ENCODE peak calls at places on chromosomes 12 and 14, in four cellular contexts. L is GM12878, O is K562, C is HepG2. T is an unnamed sample.

GRCh38 chr12:30862486-30862885 is 64.1 kb upstream of the TSPAN11 start:
- DNase-seq in L (no peak), C (no peak), O (no peak), T (no peak)

GRCh38 chr14:102875652-102876051 is 46.8 kb upstream of the AMN start:
- DNase-seq in L (no peak), O (no peak), C (no peak), T (no peak)

GRCh38 chr12:121404734-121405133 is 4.8 kb downstream of the RNF34 start:
- DNase-seq in O (no peak), C (peak), L (no peak), T (no peak)

GRCh38 chr12:6614513-6615177 is 7.5 kb upstream of the CHD4 start:
- DNase-seq in C (no peak), O (no peak), L (no peak), T (no peak)

GRCh38 chr14:73753043-73753886 is 39.1 kb upstream of the PNMA1 start:
- DNase-seq in C (peak), O (peak), L (no peak), T (no peak)

GRCh38 chr14:104363891-104364760 is 215.4 kb upstream of the C14orf180 start:
- DNase-seq in O (no peak), C (no peak), L (no peak), T (no peak)

GRCh38 chr12:111438501-111438900 is 32.8 kb downstream of the SH2B3 start:
- DNase-seq in L (no peak), C (no peak), O (no peak), T (no peak)

GRCh38 chr12:66623455-66623854 is 55.4 kb downstream of the GRIP1 start:
- DNase-seq in C (no peak), L (no peak), O (no peak), T (no peak)

GRCh38 chr12:115660211-115660805 is 617.2 kb downstream of the MED13L start:
- DNase-seq in O (no peak), C (no peak), L (no peak), T (no peak)

GRCh38 chr12:28507055-28507454 is 316.8 kb downstream of the CCDC91 start:
- DNase-seq in C (no peak), O (no peak), L (no peak), T (no peak)

GRCh38 chr12:3604750-3605638 is 114.0 kb downstream of the PRMT8 start:
- DNase-seq in C (no peak), L (no peak), O (no peak), T (peak)

GRCh38 chr14:20429801-20430669 is 5.9 kb downstream of the KLHL33 start:
- DNase-seq in O (peak), L (no peak), C (peak), T (no peak)

GRCh38 chr12:4120316-4120920 is 153.1 kb upstream of the CCND2 start:
- DNase-seq in O (no peak), C (no peak), L (no peak), T (no peak)

DNA sequence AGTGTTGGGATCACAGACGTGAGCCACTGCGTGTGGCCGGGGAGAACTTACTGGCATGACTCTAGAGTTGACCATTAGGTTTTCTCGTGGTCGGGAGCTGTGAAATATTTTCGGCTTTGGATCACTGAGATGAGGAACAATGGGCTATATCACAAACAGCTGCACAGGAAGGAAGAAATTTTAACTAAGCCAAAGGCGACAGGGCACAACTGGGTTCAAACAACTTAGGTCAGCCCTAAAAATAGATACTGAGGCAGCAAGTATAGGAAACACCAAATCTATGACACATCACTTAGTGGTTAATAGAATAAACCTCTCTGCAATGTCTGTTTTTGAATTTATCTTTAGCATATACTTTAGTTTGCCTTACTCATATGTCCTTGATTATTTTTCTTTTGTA is 162.9 kb downstream of the LRIG3 start:
- DNase-seq in C (no peak), L (no peak), O (no peak), T (no peak)
- TF ChIP-seq CBFB in C (no peak), L (no peak), O (no peak), T (no peak)

GRCh38 chr14:91694643-91695042 is 37.2 kb downstream of the CATSPERB start:
- DNase-seq in O (no peak), C (no peak), L (no peak), T (no peak)
- TF ChIP-seq CBFB in O (no peak), C (no peak), L (no peak), T (no peak)

DNA sequence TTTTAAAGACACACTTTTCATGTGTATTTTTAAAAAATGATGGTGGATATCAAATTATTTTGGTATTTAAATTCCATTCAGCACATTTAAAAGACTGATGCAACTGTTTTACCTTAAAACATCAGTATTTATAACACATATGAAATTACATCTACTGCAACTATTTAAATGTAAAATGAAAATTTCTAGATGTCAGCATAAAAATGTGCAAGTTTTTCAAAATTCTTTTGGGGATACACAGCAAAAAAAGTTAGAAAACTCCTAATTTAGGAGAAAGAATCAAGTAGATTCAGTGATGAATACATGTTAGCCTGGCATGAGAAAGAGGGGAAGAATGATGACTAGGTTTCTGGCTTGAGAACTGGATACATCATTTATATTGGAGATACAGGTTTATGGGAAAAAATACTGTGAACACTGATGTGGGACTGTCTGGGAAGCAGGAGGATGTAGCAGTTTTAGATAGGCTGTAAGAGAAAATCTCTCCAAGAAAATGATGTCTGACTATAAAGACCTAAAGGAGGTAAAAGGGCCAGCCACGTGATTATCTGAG is 9.2 kb downstream of the SOS2 start:
- DNase-seq in L (no peak), C (no peak), O (no peak), T (no peak)
- TF ChIP-seq CBFB in L (no peak), C (no peak), O (no peak), T (no peak)

DNA sequence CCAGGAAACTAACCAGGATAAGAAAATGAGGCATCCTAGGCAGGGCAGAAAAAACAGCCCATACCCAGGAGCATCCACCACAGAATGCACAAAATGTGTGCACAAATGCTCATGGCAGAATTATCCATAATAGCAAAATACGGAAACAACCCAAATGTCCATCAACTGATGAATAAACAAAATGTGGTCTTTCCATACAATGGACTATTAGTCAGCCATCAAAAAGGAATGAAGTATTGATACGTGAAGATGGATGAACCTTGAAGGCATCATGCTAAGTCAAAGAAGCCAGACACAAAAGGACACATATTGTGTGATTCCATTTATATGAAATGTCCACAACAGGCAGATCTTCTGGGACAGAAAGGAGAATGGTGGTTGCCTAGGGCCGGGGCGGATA is 19.1 kb downstream of the HRK start:
- DNase-seq in O (no peak), C (no peak), L (no peak), T (no peak)
- TF ChIP-seq CBFB in O (no peak), C (no peak), L (no peak), T (no peak)

GRCh38 chr12:93819048-93819491 is 141.9 kb downstream of the CRADD start:
- DNase-seq in L (no peak), C (no peak), O (no peak), T (no peak)
- TF ChIP-seq CBFB in L (no peak), C (no peak), O (no peak), T (no peak)

DNA sequence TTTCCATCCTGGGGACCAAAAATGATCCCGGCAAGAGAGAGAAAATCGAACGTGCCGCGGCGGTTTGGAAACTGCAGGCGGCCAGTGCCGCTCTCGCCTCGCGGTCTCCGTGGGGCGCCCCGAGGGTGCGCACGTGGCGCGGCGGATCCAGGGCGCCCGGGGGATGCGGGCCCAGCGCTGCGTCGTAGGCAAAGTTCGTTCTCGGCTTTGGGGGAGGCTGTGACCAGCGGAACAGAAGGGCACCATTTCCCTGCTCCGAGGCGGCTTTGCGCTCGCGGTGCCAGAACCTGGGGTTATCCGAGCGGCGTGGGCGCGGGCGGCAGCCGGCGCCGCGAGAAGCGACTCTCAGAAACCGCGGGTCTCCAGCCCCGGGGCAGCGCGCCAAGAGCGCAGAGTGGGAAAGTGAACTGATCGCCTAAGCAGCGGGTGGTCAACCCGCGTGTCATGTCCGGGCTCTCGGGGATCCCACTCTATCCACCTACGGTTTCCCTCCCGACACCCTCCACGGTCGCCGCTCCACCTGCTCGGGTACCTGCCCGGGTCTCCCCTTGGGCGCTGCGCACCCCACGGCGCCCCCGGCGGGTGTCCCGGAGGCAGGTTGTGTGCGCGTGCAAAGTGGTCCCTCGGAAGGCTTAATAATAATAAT is 1.1 kb downstream of the ESRRB start:
- DNase-seq in C (no peak), O (no peak), L (no peak), T (no peak)
- TF ChIP-seq CBFB in C (no peak), O (no peak), L (no peak), T (no peak)

T was measured in WTC11.